ENCODE peak calls at places on chromosomes 16 and 17, in ten cellular contexts. J is transverse colon, E is ovary, I is thoracic aorta, W is aorta, A is suprapubic skin, N is tibial artery, T is heart right ventricle, B is GM23338, X is neuronal stem cell. Y is an unnamed sample.
A peak's percentile ranks its signal among the peaks of the same experiment; 100 is the strongest.

GRCh38 chr16:59645194-59645593 is 911.1 kb upstream of the GOT2 start:
- DNase-seq in J (no peak), E (no peak), I (no peak), W (no peak), A (no peak), N (no peak), T (no peak), B (no peak), X (no peak), Y (no peak)

GRCh38 chr17:18219016-18219415 is 6.4 kb upstream of the LLGL1 start:
- DNase-seq in J (no peak), E (peak; percentile 74), I (no peak), W (no peak), A (no peak), N (no peak), T (no peak), B (no peak), X (no peak), Y (no peak)

GRCh38 chr17:65022751-65023421 is 33.7 kb downstream of the GNA13 start:
- DNase-seq in J (no peak), E (no peak), I (no peak), W (no peak), A (no peak), N (no peak), T (no peak), B (no peak), X (no peak), Y (peak; percentile 97)

GRCh38 chr16:65122974-65123845 is 1.3 kb upstream of the CDH11 start:
- DNase-seq in J (peak; percentile 60), E (peak; percentile 91), I (no peak), W (peak; percentile 85), A (peak; percentile 84), N (peak; percentile 86), T (peak; percentile 58), B (peak; percentile 59), X (peak; percentile 51), Y (no peak)

GRCh38 chr16:71883849-71884638 is at the start of gene ZNF821:
- DNase-seq in J (peak; percentile 84), E (peak; percentile 89), I (no peak), W (peak; percentile 86), A (no peak), N (peak; percentile 83), T (peak; percentile 80), B (peak; percentile 97), X (peak; percentile 93), Y (peak; percentile 36)

GRCh38 chr17:43368740-43369506 is 29.9 kb upstream of the ARL4D start:
- DNase-seq in J (peak; percentile 85), E (peak; percentile 85), I (peak; percentile 38), W (peak; percentile 90), A (peak; percentile 91), N (peak; percentile 91), T (peak; percentile 88), B (peak; percentile 94), X (peak; percentile 48), Y (peak; percentile 69)

GRCh38 chr17:39144414-39144813 is 7.0 kb downstream of the PLXDC1 start:
- DNase-seq in J (peak; percentile 70), E (peak; percentile 80), I (no peak), W (peak; percentile 90), A (peak; percentile 91), N (peak; percentile 86), T (peak; percentile 92), B (no peak), X (no peak), Y (peak; percentile 85)

GRCh38 chr16:74461826-74462225 is 40.5 kb upstream of the CLEC18B start:
- DNase-seq in J (no peak), E (no peak), I (no peak), W (no peak), A (no peak), N (no peak), T (no peak), B (no peak), X (no peak), Y (no peak)

GRCh38 chr16:10080031-10080772 is 102.0 kb downstream of the GRIN2A start:
- DNase-seq in J (no peak), E (no peak), I (peak; percentile 17), W (peak; percentile 72), A (no peak), N (peak; percentile 73), T (peak; percentile 55), B (no peak), X (no peak), Y (peak; percentile 44)

GRCh38 chr17:66957951-66958579 is 6.4 kb upstream of the CACNG4 start:
- DNase-seq in J (no peak), E (no peak), I (no peak), W (no peak), A (no peak), N (no peak), T (no peak), B (no peak), X (no peak), Y (no peak)

GRCh38 chr17:56718515-56718914 is 115.2 kb downstream of the C17orf67 start:
- DNase-seq in J (no peak), E (no peak), I (no peak), W (no peak), A (no peak), N (no peak), T (no peak), B (no peak), X (no peak), Y (no peak)

GRCh38 chr17:75393523-75394331 is 11.8 kb downstream of the GRB2 start:
- DNase-seq in J (peak; percentile 99), E (peak; percentile 99), I (peak; percentile 96), W (peak; percentile 99), A (peak; percentile 98), N (peak; percentile 99), T (peak; percentile 99), B (peak; percentile 100), X (peak; percentile 98), Y (peak; percentile 94)

GRCh38 chr16:50153648-50154368 is 702 bp downstream of the TENT4B start:
- DNase-seq in J (no peak), E (peak; percentile 46), I (no peak), W (peak; percentile 67), A (peak; percentile 80), N (no peak), T (peak; percentile 24), B (peak; percentile 35), X (no peak), Y (no peak)

GRCh38 chr17:2964831-2965230 is 98.6 kb downstream of the OR1D5 start:
- DNase-seq in J (no peak), E (no peak), I (no peak), W (no peak), A (no peak), N (peak; percentile 43), T (no peak), B (no peak), X (no peak), Y (no peak)

GRCh38 chr17:4540224-4541040 is 14.8 kb downstream of the MYBBP1A start:
- DNase-seq in J (no peak), E (no peak), I (no peak), W (no peak), A (no peak), N (no peak), T (no peak), B (peak; percentile 33), X (no peak), Y (no peak)

DNA sequence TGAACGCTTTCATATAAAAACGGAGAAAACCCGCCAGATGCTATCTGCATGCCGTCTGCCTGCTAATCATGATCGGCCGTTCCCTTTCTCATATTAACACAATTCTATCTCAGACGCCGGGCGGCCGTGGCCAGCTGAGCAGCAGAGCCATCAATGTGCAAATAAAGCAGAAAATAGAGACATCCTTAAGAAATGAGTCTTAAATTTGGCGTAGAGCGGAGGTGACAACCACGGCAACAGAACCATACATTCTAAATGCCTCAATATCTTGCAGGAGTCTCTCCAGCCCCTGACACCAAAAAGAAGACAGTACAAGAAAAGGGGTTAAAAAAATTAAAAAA is 2.7 kb upstream of the IRX5 start:
- DNase-seq in J (no peak), E (peak; percentile 24), I (no peak), W (no peak), A (peak; percentile 79), N (no peak), T (no peak), B (peak; percentile 30), X (peak; percentile 30), Y (no peak)
- H3K4me3 ChIP-seq in J (no peak overlapping the region), E (peak overlapping the region; percentile 59), I (peak overlapping the region; percentile 83), W (peak overlapping the region; percentile 71), A (peak overlapping the region; percentile 75), N (peak overlapping the region; percentile 69), T (peak overlapping the region; percentile 90), B (peak overlapping the region; percentile 65), X (peak overlapping the region; percentile 86), Y (peak overlapping the region; percentile 77)

DNA sequence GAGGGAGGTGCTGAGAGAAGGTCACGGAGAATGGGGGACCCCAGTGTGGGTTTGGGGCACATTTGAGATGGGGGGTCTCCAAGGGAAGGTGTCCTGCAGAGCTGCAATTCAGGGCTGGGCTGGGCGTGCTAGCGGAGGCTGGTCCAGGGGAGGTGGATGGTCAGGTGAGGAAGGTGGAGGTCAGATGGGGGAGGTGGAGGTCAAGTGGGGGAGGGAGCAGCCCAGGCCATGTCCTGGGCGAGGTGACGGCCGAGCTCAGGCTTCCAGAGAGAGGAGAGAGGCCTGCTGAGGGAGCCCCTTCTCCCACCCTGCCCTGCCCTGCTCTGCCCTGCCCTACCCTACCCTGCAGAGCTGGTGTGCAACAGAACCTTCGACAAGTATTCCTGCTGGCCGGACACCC is 6.5 kb downstream of the GCGR start:
- DNase-seq in J (no peak), E (no peak), I (no peak), W (no peak), A (no peak), N (no peak), T (no peak), B (no peak), X (no peak), Y (no peak)
- H3K27me3 ChIP-seq in J (peaks cover 61% of the 10 kb centered on the region), E (no peaks in the 10 kb centered on the region), I (no peaks in the 10 kb centered on the region), W (no peaks in the 10 kb centered on the region), A (peaks cover 78% of the 10 kb centered on the region), N (no peaks in the 10 kb centered on the region), T (peaks cover 39% of the 10 kb centered on the region), B (peaks cover 10% of the 10 kb centered on the region), X (no peaks in the 10 kb centered on the region), Y (peaks cover 17% of the 10 kb centered on the region)

GRCh38 chr16:88805340-88805715 is 1.7 kb downstream of the CDT1 start:
- DNase-seq in J (no peak), E (no peak), I (no peak), W (no peak), A (no peak), N (peak; percentile 66), T (no peak), B (no peak), X (no peak), Y (no peak)
- H3K4me3 ChIP-seq in J (no peak overlapping the region), E (no peak overlapping the region), I (no peak overlapping the region), W (no peak overlapping the region), A (peak overlapping the region; percentile 68), N (no peak overlapping the region), T (no peak overlapping the region), B (peak overlapping the region; percentile 83), X (peak overlapping the region; percentile 97), Y (no peak overlapping the region)

DNA sequence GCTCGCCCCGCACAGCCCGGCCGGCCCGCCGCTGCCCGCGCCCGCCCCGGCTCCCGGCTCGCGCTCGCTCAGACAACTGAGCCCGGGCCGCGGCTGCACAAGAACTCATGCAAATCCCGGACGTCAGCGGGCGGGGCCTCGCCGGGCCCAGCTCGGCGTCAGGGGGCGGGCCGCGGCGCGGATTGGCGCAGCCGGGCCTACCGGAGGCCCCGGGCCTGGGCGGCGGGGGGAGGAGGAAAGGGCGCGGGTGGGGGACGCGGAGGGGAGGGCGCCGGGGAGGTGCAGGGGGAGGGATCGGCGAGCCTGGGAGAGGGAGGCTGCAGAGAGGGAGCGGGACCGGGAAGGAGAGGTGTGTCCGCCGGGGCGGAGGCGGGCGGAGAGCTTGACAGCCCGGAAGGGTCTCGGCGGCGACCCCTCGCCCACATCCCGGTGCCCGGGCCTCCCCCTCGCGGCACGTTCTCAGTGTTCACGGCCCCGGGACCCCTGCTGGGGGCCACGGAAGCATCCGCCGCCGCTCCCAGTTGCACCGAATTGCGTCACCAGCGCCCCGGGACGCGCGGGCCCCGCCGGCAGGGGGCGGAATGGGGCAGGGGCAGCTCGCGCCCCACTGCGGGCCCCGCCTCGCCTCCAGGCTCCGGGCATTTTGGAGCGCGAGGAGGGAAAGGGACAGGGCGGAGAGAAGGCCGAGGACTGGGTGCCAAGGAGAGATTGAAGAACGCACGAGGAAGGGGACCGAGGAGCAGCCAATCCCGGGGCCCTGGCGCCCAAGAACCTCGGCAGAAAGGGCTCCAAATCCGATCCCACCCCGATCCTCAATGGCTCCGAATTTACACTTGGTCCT is at the start of gene CBX4:
- DNase-seq in J (peak; percentile 97), E (peak; percentile 95), I (peak; percentile 84), W (peak; percentile 97), A (peak; percentile 97), N (peak; percentile 98), T (peak; percentile 94), B (peak; percentile 94), X (peak; percentile 88), Y (peak; percentile 71)
- H3K27me3 ChIP-seq in J (peaks cover 43% of the 10 kb centered on the region), E (no peaks in the 10 kb centered on the region), I (peaks cover 27% of the 10 kb centered on the region), W (no peaks in the 10 kb centered on the region), A (peaks cover 34% of the 10 kb centered on the region), N (peaks cover 8% of the 10 kb centered on the region), T (peaks cover 40% of the 10 kb centered on the region), B (peaks cover 88% of the 10 kb centered on the region), X (peaks cover 46% of the 10 kb centered on the region), Y (peaks cover 28% of the 10 kb centered on the region)